ENCODE peak calls at places on chromosome 12, in ten cellular contexts. O is SIG-M5; M is stimulated activated naive CD4-positive, alpha-beta T cell treated with Interleukin-2 at 50 U/mL for 16 hours; Q is foreskin fibroblast; G is activated T-cell treated with anti-CD3 and anti-CD28 coated beads, Interleukin-2, amount 50 U/mL, for 72 hours; R is Calu3; A is mesothelial cell of epicardium; D is glomerular endothelial cell; V is fibroblast of lung; T is AG10803. I is an unnamed sample.

GRCh38 chr12:98973395-98973794 is 328.3 kb downstream of the APAF1 start:
- DNase-seq in O (no peak), M (no peak), Q (no peak), G (no peak), R (no peak), A (no peak), D (no peak), V (peak; percentile 20), T (peak; percentile 26), I (no peak)

GRCh38 chr12:2083561-2083960 is 30.8 kb downstream of the CACNA1C start:
- DNase-seq in O (no peak), M (no peak), Q (peak; percentile 5), G (no peak), R (no peak), A (no peak), D (no peak), V (peak; percentile 26), T (peak; percentile 28), I (no peak)

GRCh38 chr12:17818931-17819330 is 271.1 kb downstream of the RERGL start:
- DNase-seq in O (no peak), M (no peak), Q (no peak), G (no peak), R (no peak), A (no peak), D (no peak), V (no peak), T (no peak), I (no peak)

GRCh38 chr12:30594509-30594908 is 101.2 kb downstream of the IPO8 start:
- DNase-seq in O (no peak), M (no peak), Q (no peak), G (no peak), R (no peak), A (no peak), D (no peak), V (peak; percentile 55), T (no peak), I (no peak)

GRCh38 chr12:121314441-121314840 is 17.9 kb upstream of the CAMKK2 start:
- DNase-seq in O (peak; percentile 71), M (no peak), Q (no peak), G (no peak), R (no peak), A (no peak), D (no peak), V (no peak), T (no peak), I (no peak)

GRCh38 chr12:131112016-131112415 is 158.3 kb downstream of the ADGRD1 start:
- DNase-seq in O (no peak), M (no peak), Q (peak; percentile 21), G (peak; percentile 22), R (no peak), A (no peak), D (no peak), V (no peak), T (peak; percentile 44), I (no peak)

GRCh38 chr12:59578239-59578638 is 17.6 kb upstream of the SLC16A7 start:
- DNase-seq in O (no peak), M (no peak), Q (no peak), G (no peak), R (no peak), A (no peak), D (no peak), V (no peak), T (no peak), I (no peak)

GRCh38 chr12:29889737-29890136 is 106.0 kb upstream of the TMTC1 start:
- DNase-seq in O (no peak), M (no peak), Q (peak; percentile 14), G (peak; percentile 18), R (peak; percentile 19), A (no peak), D (peak; percentile 10), V (peak; percentile 12), T (no peak), I (peak; percentile 20)

GRCh38 chr12:104055686-104056388 is 5.8 kb upstream of the GLT8D2 start:
- DNase-seq in O (no peak), M (no peak), Q (peak; percentile 30), G (no peak), R (no peak), A (no peak), D (no peak), V (peak; percentile 59), T (peak; percentile 68), I (no peak)

GRCh38 chr12:80701388-80701787 is 6.0 kb upstream of the MYF6 start:
- DNase-seq in O (no peak), M (no peak), Q (no peak), G (no peak), R (no peak), A (no peak), D (no peak), V (peak; percentile 25), T (peak; percentile 15), I (no peak)

GRCh38 chr12:104498211-104498801 is 41.6 kb downstream of the CHST11 start:
- DNase-seq in O (no peak), M (peak; percentile 9), Q (no peak), G (no peak), R (no peak), A (no peak), D (no peak), V (peak; percentile 75), T (peak; percentile 45), I (no peak)

GRCh38 chr12:53798575-53798974 is 46.8 kb upstream of the CISTR start:
- DNase-seq in O (no peak), M (no peak), Q (peak; percentile 18), G (no peak), R (peak; percentile 86), A (no peak), D (no peak), V (no peak), T (no peak), I (no peak)

GRCh38 chr12:67650127-67650495 is 1.6 kb downstream of the DYRK2 start:
- DNase-seq in O (no peak), M (no peak), Q (no peak), G (peak; percentile 12), R (peak; percentile 48), A (no peak), D (no peak), V (no peak), T (no peak), I (no peak)

GRCh38 chr12:65720136-65720535 is 104.1 kb upstream of the HMGA2 start:
- DNase-seq in O (no peak), M (no peak), Q (peak; percentile 51), G (no peak), R (no peak), A (no peak), D (no peak), V (peak; percentile 95), T (peak; percentile 94), I (peak; percentile 66)

GRCh38 chr12:3065300-3065699 is 11.9 kb upstream of the TSPAN9 start:
- DNase-seq in O (no peak), M (no peak), Q (no peak), G (no peak), R (no peak), A (no peak), D (no peak), V (no peak), T (no peak), I (no peak)

GRCh38 chr12:104730761-104731160 is 227.3 kb downstream of the SLC41A2 start:
- DNase-seq in O (no peak), M (no peak), Q (no peak), G (no peak), R (no peak), A (no peak), D (no peak), V (no peak), T (no peak), I (no peak)

GRCh38 chr12:28870839-28871440 is 278.1 kb upstream of the FAR2 start:
- DNase-seq in O (no peak), M (no peak), Q (no peak), G (no peak), R (no peak), A (no peak), D (no peak), V (peak; percentile 45), T (no peak), I (no peak)

GRCh38 chr12:23895792-23896218 is 53.7 kb downstream of the SOX5 start:
- DNase-seq in O (no peak), M (no peak), Q (no peak), G (no peak), R (no peak), A (no peak), D (peak; percentile 63), V (peak; percentile 89), T (no peak), I (no peak)

GRCh38 chr12:27343255-27344000 is 10.8 kb downstream of the BMAL2 start:
- DNase-seq in O (no peak), M (no peak), Q (peak; percentile 84), G (no peak), R (peak; percentile 32), A (no peak), D (peak; percentile 51), V (peak; percentile 97), T (peak; percentile 88), I (peak; percentile 88)

GRCh38 chr12:19641235-19642080 is 202.2 kb downstream of the AEBP2 start:
- DNase-seq in O (no peak), M (no peak), Q (no peak), G (no peak), R (no peak), A (no peak), D (no peak), V (peak; percentile 76), T (peak; percentile 13), I (no peak)

GRCh38 chr12:1806301-1807106 is 13.9 kb upstream of the LRTM2 start:
- DNase-seq in O (no peak), M (no peak), Q (no peak), G (no peak), R (no peak), A (no peak), D (no peak), V (peak; percentile 51), T (peak; percentile 54), I (no peak)

GRCh38 chr12:111427417-111428074 is 21.8 kb downstream of the SH2B3 start:
- DNase-seq in O (no peak), M (no peak), Q (no peak), G (no peak), R (no peak), A (no peak), D (no peak), V (no peak), T (no peak), I (no peak)

GRCh38 chr12:53480425-53481107 is 18.7 kb downstream of the MAP3K12 start:
- DNase-seq in O (no peak), M (no peak), Q (no peak), G (no peak), R (no peak), A (no peak), D (no peak), V (no peak), T (no peak), I (no peak)

GRCh38 chr12:57767876-57768275 is 998 bp upstream of the CYP27B1 start:
- DNase-seq in O (no peak), M (no peak), Q (no peak), G (no peak), R (no peak), A (no peak), D (no peak), V (no peak), T (no peak), I (no peak)

GRCh38 chr12:131851741-131852550 is 23.8 kb downstream of the MMP17 start:
- DNase-seq in O (no peak), M (no peak), Q (no peak), G (no peak), R (no peak), A (no peak), D (no peak), V (no peak), T (no peak), I (no peak)

GRCh38 chr12:131266591-131267467 is 313.1 kb downstream of the ADGRD1 start:
- DNase-seq in O (no peak), M (no peak), Q (no peak), G (no peak), R (no peak), A (no peak), D (no peak), V (no peak), T (no peak), I (no peak)

GRCh38 chr12:49334226-49334625 is 2.8 kb downstream of the C1QL4 start:
- DNase-seq in O (no peak), M (no peak), Q (no peak), G (no peak), R (no peak), A (no peak), D (no peak), V (no peak), T (no peak), I (no peak)

GRCh38 chr12:119206348-119207075 is 27.8 kb downstream of the HSPB8 start:
- DNase-seq in O (no peak), M (no peak), Q (no peak), G (no peak), R (no peak), A (no peak), D (no peak), V (no peak), T (no peak), I (no peak)

I was measured in brain microvascular endothelial cell.